ENCODE peak calls at places on chromosome 11, in seven cellular contexts. Z is cerebellum, I is heart left ventricle, V is BE2C, C is GM06990, K is lung, H is Kasumi-1. B is an unnamed sample.
A peak's percentile ranks its signal among the peaks of the same experiment; 100 is the strongest.

GRCh38 chr11:134331565-134332188 is at the start of gene GLB1L2:
- DNase-seq in C (peak; percentile 74), I (peak; percentile 64), Z (peak; percentile 65), H (no peak), K (peak; percentile 58), V (peak; percentile 91), B (no peak)

GRCh38 chr11:107247189-107247588 is 210.4 kb downstream of the CWF19L2 start:
- DNase-seq in Z (no peak), H (no peak), K (no peak), C (no peak), V (no peak), I (no peak), B (no peak)

GRCh38 chr11:80593981-80594380 is 1153.2 kb upstream of the TENM4 start:
- DNase-seq in C (no peak), K (no peak), I (no peak), H (peak; percentile 45), V (no peak), Z (no peak), B (peak; percentile 76)

GRCh38 chr11:96213500-96213899 is 129.5 kb downstream of the MAML2 start:
- DNase-seq in Z (no peak), V (no peak), I (no peak), C (no peak), K (no peak), H (no peak), B (peak; percentile 91)

GRCh38 chr11:33802414-33802950 is 28.2 kb upstream of the FBXO3 start:
- DNase-seq in V (peak; percentile 63), K (no peak), Z (peak; percentile 85), C (no peak), I (peak; percentile 62), H (peak; percentile 66), B (peak; percentile 90)

GRCh38 chr11:67452141-67452952 is at the start of gene GPR152:
- DNase-seq in C (no peak), Z (peak; percentile 63), K (no peak), H (no peak), V (no peak), I (peak; percentile 47), B (no peak)

GRCh38 chr11:100878474-100878873 is 191.4 kb downstream of the ARHGAP42 start:
- DNase-seq in Z (no peak), K (no peak), V (peak; percentile 47), I (no peak), H (no peak), C (no peak), B (peak; percentile 56)

GRCh38 chr11:125724125-125724524 is 22.0 kb upstream of the PATE1 start:
- DNase-seq in Z (no peak), I (no peak), H (peak; percentile 31), V (no peak), C (no peak), K (no peak), B (peak; percentile 15)

GRCh38 chr11:76670475-76671235 is at the start of gene LRRC32:
- DNase-seq in Z (no peak), H (no peak), C (peak; percentile 69), V (peak; percentile 52), I (peak; percentile 81), K (peak; percentile 55), B (no peak)

GRCh38 chr11:111097191-111097590 is 148.3 kb upstream of the POU2AF2 start:
- DNase-seq in K (peak; percentile 46), V (peak; percentile 49), I (peak; percentile 41), C (no peak), H (no peak), Z (no peak), B (no peak)

GRCh38 chr11:64444838-64445441 is 86.0 kb downstream of the RPS6KA4 start:
- DNase-seq in Z (peak; percentile 25), V (peak; percentile 18), C (no peak), I (no peak), H (no peak), K (no peak), B (peak; percentile 4)

GRCh38 chr11:112605093-112605666 is 344.5 kb upstream of the PLET1 start:
- DNase-seq in C (no peak), I (no peak), Z (no peak), K (no peak), H (no peak), V (no peak), B (peak; percentile 76)

GRCh38 chr11:2923446-2924375 is 5.5 kb downstream of the PHLDA2 start:
- DNase-seq in I (no peak), Z (no peak), K (no peak), C (no peak), V (peak; percentile 36), H (no peak), B (no peak)

GRCh38 chr11:126544311-126545056 is 189.0 kb downstream of the ST3GAL4 start:
- DNase-seq in I (no peak), Z (peak; percentile 70), H (peak; percentile 0), C (no peak), V (peak; percentile 74), K (no peak), B (peak; percentile 60)

GRCh38 chr11:79400717-79401330 is 40.0 kb downstream of the TENM4 start:
- DNase-seq in V (peak; percentile 64), C (no peak), K (no peak), H (peak; percentile 29), I (peak; percentile 32), Z (no peak), B (no peak)

GRCh38 chr11:12598330-12599256 is 75.6 kb upstream of the TEAD1 start:
- DNase-seq in Z (peak; percentile 61), V (no peak), K (no peak), H (peak; percentile 10), I (no peak), C (no peak), B (peak; percentile 72)

GRCh38 chr11:96391698-96392307 is 2.0 kb downstream of the JRKL start:
- DNase-seq in C (no peak), V (no peak), I (no peak), Z (no peak), H (no peak), K (no peak), B (no peak)

GRCh38 chr11:69039501-69039900 is 9.2 kb upstream of the TPCN2 start:
- DNase-seq in C (no peak), V (no peak), H (no peak), Z (no peak), K (no peak), I (no peak), B (peak; percentile 59)

GRCh38 chr11:110971110-110971509 is 258.9 kb upstream of the ARHGAP20 start:
- DNase-seq in Z (no peak), I (no peak), K (no peak), H (no peak), C (no peak), V (no peak), B (peak; percentile 98)

GRCh38 chr11:67604815-67605214 is 1.9 kb upstream of the NDUFV1 start:
- DNase-seq in C (no peak), I (no peak), H (no peak), Z (no peak), K (no peak), V (no peak), B (no peak)

GRCh38 chr11:111327908-111328624 is 29.7 kb downstream of the POU2AF3 start:
- DNase-seq in I (peak; percentile 76), V (no peak), Z (peak; percentile 88), K (peak; percentile 87), H (no peak), C (no peak), B (no peak)

GRCh38 chr11:77109236-77110019 is 6.8 kb downstream of the OMP start:
- DNase-seq in I (no peak), Z (no peak), K (no peak), C (no peak), H (no peak), V (peak; percentile 48), B (peak; percentile 78)

GRCh38 chr11:17116121-17116520 is 38.7 kb upstream of the RPS13 start:
- DNase-seq in Z (no peak), H (no peak), V (no peak), K (no peak), I (no peak), C (no peak), B (peak; percentile 1)

GRCh38 chr11:86578727-86579405 is 93.5 kb downstream of the ME3 start:
- DNase-seq in K (no peak), I (no peak), C (no peak), V (no peak), H (no peak), Z (no peak), B (no peak)

GRCh38 chr11:78131956-78132355 is 7.5 kb downstream of the ALG8 start:
- DNase-seq in C (no peak), Z (no peak), K (no peak), H (no peak), I (no peak), V (no peak), B (peak; percentile 53)

GRCh38 chr11:11691296-11692141 is 69.7 kb upstream of the GALNT18 start:
- DNase-seq in H (no peak), I (no peak), C (no peak), K (no peak), Z (no peak), V (no peak), B (no peak)

GRCh38 chr11:123386746-123387510 is 43.1 kb upstream of the GRAMD1B start:
- DNase-seq in C (no peak), K (no peak), V (no peak), H (no peak), Z (no peak), I (no peak), B (peak; percentile 33)

GRCh38 chr11:11483622-11484021 is 130.6 kb upstream of the CSNK2A3 start:
- DNase-seq in H (no peak), Z (no peak), I (no peak), K (no peak), C (no peak), V (no peak), B (no peak)

GRCh38 chr11:11229691-11230090 is 123.4 kb downstream of the CSNK2A3 start:
- DNase-seq in I (no peak), K (no peak), H (no peak), V (no peak), Z (no peak), C (no peak), B (no peak)

GRCh38 chr11:2295971-2296912 is 5.5 kb downstream of the C11orf21 start:
- DNase-seq in K (no peak), H (no peak), I (peak; percentile 22), Z (no peak), V (no peak), C (no peak), B (no peak)